ENCODE peak calls at places on chromosomes 1 and 21, in seven cellular contexts. One of them, this sample, is unnamed.

GRCh38 chr1:188244681-188245080 is 1415.9 kb downstream of the PLA2G4A start:
- DNase-seq in prostate gland: no peak
- DNase-seq in naive thymus-derived CD8-positive, alpha-beta T cell: no peak
- DNase-seq in hypothalamus: no peak
- DNase-seq in type B pancreatic cell: no peak
- DNase-seq in activated T-cell treated with anti-CD3 and anti-CD28 coated beads, Interleukin-2, amount 50 U/mL, for 72 hours: no peak
- DNase-seq in Daoy: no peak
- DNase-seq in this sample: no peak

GRCh38 chr1:81304187-81304586 is 496.5 kb upstream of the ADGRL2 start:
- DNase-seq in prostate gland: no peak
- DNase-seq in naive thymus-derived CD8-positive, alpha-beta T cell: no peak
- DNase-seq in hypothalamus: no peak
- DNase-seq in type B pancreatic cell: no peak
- DNase-seq in activated T-cell treated with anti-CD3 and anti-CD28 coated beads, Interleukin-2, amount 50 U/mL, for 72 hours: no peak
- DNase-seq in Daoy: peak; percentile 54
- DNase-seq in this sample: no peak

GRCh38 chr1:37068897-37069296 is 34.6 kb upstream of the GRIK3 start:
- DNase-seq in prostate gland: no peak
- DNase-seq in naive thymus-derived CD8-positive, alpha-beta T cell: no peak
- DNase-seq in hypothalamus: no peak
- DNase-seq in type B pancreatic cell: no peak
- DNase-seq in activated T-cell treated with anti-CD3 and anti-CD28 coated beads, Interleukin-2, amount 50 U/mL, for 72 hours: no peak
- DNase-seq in Daoy: no peak
- DNase-seq in this sample: no peak

GRCh38 chr1:97006044-97006676 is 284.6 kb downstream of the PTBP2 start:
- DNase-seq in prostate gland: no peak
- DNase-seq in naive thymus-derived CD8-positive, alpha-beta T cell: no peak
- DNase-seq in hypothalamus: peak; percentile 7
- DNase-seq in type B pancreatic cell: no peak
- DNase-seq in activated T-cell treated with anti-CD3 and anti-CD28 coated beads, Interleukin-2, amount 50 U/mL, for 72 hours: no peak
- DNase-seq in Daoy: peak; percentile 93
- DNase-seq in this sample: no peak

GRCh38 chr1:219564072-219564471 is 48.8 kb downstream of the ZC3H11B start:
- DNase-seq in prostate gland: no peak
- DNase-seq in naive thymus-derived CD8-positive, alpha-beta T cell: no peak
- DNase-seq in hypothalamus: no peak
- DNase-seq in type B pancreatic cell: no peak
- DNase-seq in activated T-cell treated with anti-CD3 and anti-CD28 coated beads, Interleukin-2, amount 50 U/mL, for 72 hours: no peak
- DNase-seq in Daoy: no peak
- DNase-seq in this sample: no peak

GRCh38 chr1:109040627-109041613 is 982 bp downstream of the WDR47 start:
- DNase-seq in prostate gland: peak; percentile 6
- DNase-seq in naive thymus-derived CD8-positive, alpha-beta T cell: peak; percentile 34
- DNase-seq in hypothalamus: peak; percentile 45
- DNase-seq in type B pancreatic cell: no peak
- DNase-seq in activated T-cell treated with anti-CD3 and anti-CD28 coated beads, Interleukin-2, amount 50 U/mL, for 72 hours: peak; percentile 48
- DNase-seq in Daoy: peak; percentile 62
- DNase-seq in this sample: no peak

GRCh38 chr1:167136191-167136614 is 42.3 kb downstream of the STYXL2 start:
- DNase-seq in prostate gland: no peak
- DNase-seq in naive thymus-derived CD8-positive, alpha-beta T cell: no peak
- DNase-seq in hypothalamus: no peak
- DNase-seq in type B pancreatic cell: no peak
- DNase-seq in activated T-cell treated with anti-CD3 and anti-CD28 coated beads, Interleukin-2, amount 50 U/mL, for 72 hours: no peak
- DNase-seq in Daoy: peak; percentile 80
- DNase-seq in this sample: no peak

GRCh38 chr21:25857308-25858099 is 122.7 kb downstream of the GABPA start:
- DNase-seq in prostate gland: no peak
- DNase-seq in naive thymus-derived CD8-positive, alpha-beta T cell: no peak
- DNase-seq in hypothalamus: no peak
- DNase-seq in type B pancreatic cell: no peak
- DNase-seq in activated T-cell treated with anti-CD3 and anti-CD28 coated beads, Interleukin-2, amount 50 U/mL, for 72 hours: no peak
- DNase-seq in Daoy: no peak
- DNase-seq in this sample: no peak

GRCh38 chr21:31416465-31416864 is 72.4 kb upstream of the TIAM1 start:
- DNase-seq in prostate gland: no peak
- DNase-seq in naive thymus-derived CD8-positive, alpha-beta T cell: no peak
- DNase-seq in hypothalamus: no peak
- DNase-seq in type B pancreatic cell: no peak
- DNase-seq in activated T-cell treated with anti-CD3 and anti-CD28 coated beads, Interleukin-2, amount 50 U/mL, for 72 hours: no peak
- DNase-seq in Daoy: no peak
- DNase-seq in this sample: no peak

GRCh38 chr1:216601427-216601751 is 121.8 kb downstream of the ESRRG start:
- DNase-seq in prostate gland: no peak
- DNase-seq in naive thymus-derived CD8-positive, alpha-beta T cell: no peak
- DNase-seq in hypothalamus: no peak
- DNase-seq in type B pancreatic cell: no peak
- DNase-seq in activated T-cell treated with anti-CD3 and anti-CD28 coated beads, Interleukin-2, amount 50 U/mL, for 72 hours: no peak
- DNase-seq in Daoy: no peak
- DNase-seq in this sample: no peak

GRCh38 chr1:171403396-171403795 is 81.9 kb upstream of the PRRC2C start:
- DNase-seq in prostate gland: no peak
- DNase-seq in naive thymus-derived CD8-positive, alpha-beta T cell: no peak
- DNase-seq in hypothalamus: no peak
- DNase-seq in type B pancreatic cell: no peak
- DNase-seq in activated T-cell treated with anti-CD3 and anti-CD28 coated beads, Interleukin-2, amount 50 U/mL, for 72 hours: no peak
- DNase-seq in Daoy: peak; percentile 63
- DNase-seq in this sample: no peak